ENCODE peak calls at places on chromosomes 1 and 21, in six cellular contexts. E is cardiac muscle cell; F is colonic mucosa; Y is pancreas; I is CD8-positive, alpha-beta memory T cell; R is body of pancreas. N is an unnamed sample. For H3K27me3 and H3K4me1, the result is how much of the 10 kb centered on the place peaks cover.

GRCh38 chr1:232274236-232274855 is 355.6 kb downstream of the SIPA1L2 start:
- DNase-seq in F (no peak), Y (no peak), E (peak), I (no peak), R (no peak), N (no peak)

GRCh38 chr21:35002879-35003722 is 46.0 kb downstream of the RUNX1 start:
- DNase-seq in Y (no peak), I (no peak), F (no peak), E (peak), R (no peak), N (peak)

GRCh38 chr1:5465281-5465680 is 526.9 kb downstream of the NPHP4 start:
- DNase-seq in I (no peak), R (peak), E (no peak), Y (peak), F (no peak), N (no peak)

GRCh38 chr1:99548924-99549605 is 96.8 kb upstream of the PALMD start:
- DNase-seq in E (peak), R (peak), Y (peak), F (no peak), I (no peak), N (peak)

GRCh38 chr1:51330331-51331201 is at the start of gene TTC39A:
- DNase-seq in I (no peak), R (no peak), E (no peak), F (no peak), Y (peak), N (no peak)

GRCh38 chr1:64961923-64962322 is 4.4 kb downstream of the JAK1 start:
- DNase-seq in R (no peak), E (no peak), F (no peak), I (no peak), Y (no peak), N (no peak)

GRCh38 chr1:110370827-110371226 is 20.0 kb downstream of the SLC16A4 start:
- DNase-seq in F (no peak), R (no peak), Y (no peak), E (peak), I (no peak), N (no peak)

GRCh38 chr1:201562257-201562656 is 23.3 kb downstream of the NAV1 start:
- DNase-seq in Y (no peak), I (no peak), E (peak), F (no peak), R (no peak), N (peak)

GRCh38 chr1:230187290-230187689 is 120.3 kb downstream of the GALNT2 start:
- DNase-seq in I (no peak), F (no peak), R (no peak), Y (peak), E (no peak), N (no peak)

DNA sequence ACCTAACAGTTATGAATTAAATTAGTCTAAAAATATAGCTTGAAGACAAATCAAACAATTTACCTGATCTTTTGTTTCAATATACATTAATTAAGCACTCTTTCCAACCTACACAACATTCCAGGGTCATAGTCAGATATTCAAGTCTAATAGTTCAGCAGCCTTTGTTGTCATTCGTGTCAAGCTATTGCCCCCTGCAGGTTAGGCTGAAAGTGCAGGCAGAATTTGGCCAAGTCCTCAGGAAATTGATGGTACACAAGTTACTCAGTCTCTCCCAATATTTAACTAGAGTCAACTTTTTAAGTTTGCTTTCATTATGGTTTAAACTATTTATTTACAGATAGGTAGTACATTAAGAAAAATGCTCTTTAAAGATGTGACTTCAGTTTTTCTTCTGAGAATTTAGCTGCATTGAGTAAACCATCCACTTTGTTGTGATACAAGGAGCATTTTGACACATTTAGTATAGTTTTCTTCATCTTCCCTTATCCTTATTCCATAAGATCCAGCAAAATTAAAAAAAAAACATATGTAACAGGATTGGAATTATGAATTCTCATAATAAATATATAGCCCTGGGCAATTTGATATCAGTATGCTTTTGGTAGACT is 130.3 kb upstream of the DPYD start:
- DNase-seq in F (peak), R (peak), Y (peak), E (peak), I (peak), N (peak)
- H3K27me3 ChIP-seq in F (under half), R (under half), Y (under half), E (half or more), I (half or more), N (under half)

GRCh38 chr1:13703128-13703513 is 3.1 kb downstream of the PRDM2 start:
- DNase-seq in E (no peak), Y (no peak), R (no peak), F (no peak), I (no peak), N (no peak)
- H3K4me1 ChIP-seq in E (under half), Y (under half), R (under half), F (under half), I (under half), N (under half)

GRCh38 chr1:44785501-44786137 is 2.4 kb downstream of the BEST4 start:
- DNase-seq in F (no peak), I (no peak), R (no peak), Y (peak), E (no peak), N (no peak)

GRCh38 chr1:44786841-44787426 is 1.0 kb downstream of the BEST4 start:
- DNase-seq in E (no peak), Y (peak), I (no peak), R (no peak), F (no peak), N (no peak)

GRCh38 chr1:44787506-44787905 is 464 bp downstream of the BEST4 start:
- DNase-seq in E (no peak), R (no peak), Y (peak), F (no peak), I (no peak), N (no peak)

GRCh38 chr1:44785027-44785376 is 3.0 kb downstream of the BEST4 start:
- DNase-seq in R (no peak), I (no peak), F (no peak), Y (peak), E (no peak), N (no peak)

GRCh38 chr1:44786138-44786840 is 1.7 kb downstream of the BEST4 start:
- DNase-seq in F (peak), R (peak), Y (peak), E (peak), I (peak), N (peak)
- H3K27ac ChIP-seq in F (no peak), R (peak), Y (peak), E (no peak), I (no peak), N (no peak)

DNA sequence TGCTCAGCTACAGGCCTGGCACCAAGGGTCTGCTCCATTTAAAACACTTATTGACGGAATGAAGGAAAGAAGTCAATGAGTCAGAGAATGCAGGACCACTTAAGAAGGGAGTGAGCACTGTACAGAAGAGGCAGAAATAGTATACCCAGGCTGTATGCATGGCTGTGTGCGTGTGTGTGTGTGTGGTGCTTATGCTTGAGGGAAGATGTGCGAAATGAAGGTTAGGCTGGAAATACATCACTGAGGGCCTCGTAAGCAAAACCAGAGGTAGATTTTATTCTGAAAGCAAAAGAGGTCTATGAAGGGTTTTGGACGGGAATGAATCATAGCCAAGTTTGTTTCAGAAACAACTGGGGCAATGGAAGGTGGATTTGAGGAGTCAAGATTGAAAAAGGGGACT is 9.7 kb upstream of the ADGRB2 start:
- DNase-seq in Y (no peak), F (no peak), I (no peak), R (no peak), E (no peak), N (no peak)
- H3K27me3 ChIP-seq in Y (under half), F (under half), I (under half), R (under half), E (under half), N (under half)

N was measured in SJCRH30.